ENCODE peak calls at places on chromosomes 7 and 10, in six cellular contexts. One of them, this sample, is unnamed.
A peak's percentile ranks its signal among the peaks of the same experiment; 100 is the strongest.

GRCh38 chr10:133170092-133170491 is 10.1 kb downstream of the KNDC1 start:
- DNase-seq in hepatocyte: no peak
- DNase-seq in neuronal stem cell: no peak
- DNase-seq in GM23248: no peak
- DNase-seq in fibroblast of lung: no peak
- DNase-seq in A549: no peak
- DNase-seq in this sample: no peak

GRCh38 chr10:49471532-49471931 is 67.4 kb downstream of the ERCC6 start:
- DNase-seq in hepatocyte: no peak
- DNase-seq in neuronal stem cell: no peak
- DNase-seq in GM23248: no peak
- DNase-seq in fibroblast of lung: no peak
- DNase-seq in A549: no peak
- DNase-seq in this sample: no peak

GRCh38 chr10:124602121-124602561 is 140.5 kb downstream of the LHPP start:
- DNase-seq in hepatocyte: no peak
- DNase-seq in neuronal stem cell: no peak
- DNase-seq in GM23248: no peak
- DNase-seq in fibroblast of lung: no peak
- DNase-seq in A549: no peak
- DNase-seq in this sample: no peak

GRCh38 chr7:54833021-54833467 is 74.0 kb upstream of the SEC61G start:
- DNase-seq in hepatocyte: no peak
- DNase-seq in neuronal stem cell: no peak
- DNase-seq in GM23248: peak; percentile 49
- DNase-seq in fibroblast of lung: peak; percentile 18
- DNase-seq in A549: no peak
- DNase-seq in this sample: no peak

GRCh38 chr7:69429817-69430501 is 168.3 kb upstream of the AUTS2 start:
- DNase-seq in hepatocyte: peak; percentile 62
- DNase-seq in neuronal stem cell: no peak
- DNase-seq in GM23248: peak; percentile 74
- DNase-seq in fibroblast of lung: peak; percentile 80
- DNase-seq in A549: no peak
- DNase-seq in this sample: no peak

GRCh38 chr10:29583674-29584073 is 51.1 kb downstream of the SVIL start:
- DNase-seq in hepatocyte: no peak
- DNase-seq in neuronal stem cell: no peak
- DNase-seq in GM23248: no peak
- DNase-seq in fibroblast of lung: peak; percentile 88
- DNase-seq in A549: no peak
- DNase-seq in this sample: peak; percentile 6

GRCh38 chr10:133211959-133212852 is 17.8 kb upstream of the UTF1 start:
- DNase-seq in hepatocyte: no peak
- DNase-seq in neuronal stem cell: no peak
- DNase-seq in GM23248: no peak
- DNase-seq in fibroblast of lung: no peak
- DNase-seq in A549: no peak
- DNase-seq in this sample: no peak

GRCh38 chr10:80617807-80618206 is 80.1 kb downstream of the SH2D4B start:
- DNase-seq in hepatocyte: no peak
- DNase-seq in neuronal stem cell: no peak
- DNase-seq in GM23248: no peak
- DNase-seq in fibroblast of lung: no peak
- DNase-seq in A549: no peak
- DNase-seq in this sample: no peak

GRCh38 chr7:99833289-99833877 is 5.6 kb downstream of the CYP3A43 start:
- DNase-seq in hepatocyte: peak; percentile 31
- DNase-seq in neuronal stem cell: no peak
- DNase-seq in GM23248: no peak
- DNase-seq in fibroblast of lung: no peak
- DNase-seq in A549: no peak
- DNase-seq in this sample: no peak

GRCh38 chr7:116560021-116560970 is 35.5 kb downstream of the CAV1 start:
- DNase-seq in hepatocyte: no peak
- DNase-seq in neuronal stem cell: peak; percentile 33
- DNase-seq in GM23248: no peak
- DNase-seq in fibroblast of lung: peak; percentile 18
- DNase-seq in A549: no peak
- DNase-seq in this sample: peak; percentile 65
- H3K4me1 ChIP-seq in hepatocyte: no peaks in the 10 kb centered on the region
- H3K4me1 ChIP-seq in neuronal stem cell: peaks cover 3% of the 10 kb centered on the region
- H3K4me1 ChIP-seq in GM23248: peaks cover 47% of the 10 kb centered on the region
- H3K4me1 ChIP-seq in fibroblast of lung: peaks cover 2% of the 10 kb centered on the region
- H3K4me1 ChIP-seq in A549: peaks cover 29% of the 10 kb centered on the region
- H3K4me1 ChIP-seq in this sample: peaks cover 17% of the 10 kb centered on the region

GRCh38 chr10:7412482-7413251 is 1.8 kb upstream of the SFMBT2 start:
- DNase-seq in hepatocyte: peak; percentile 63
- DNase-seq in neuronal stem cell: no peak
- DNase-seq in GM23248: peak; percentile 20
- DNase-seq in fibroblast of lung: peak; percentile 10
- DNase-seq in A549: peak; percentile 38
- DNase-seq in this sample: no peak
- H3K4me2 ChIP-seq in hepatocyte: peak overlapping the region; percentile 98
- H3K4me2 ChIP-seq in neuronal stem cell: peak overlapping the region; percentile 71
- H3K4me2 ChIP-seq in GM23248: no peak overlapping the region
- H3K4me2 ChIP-seq in fibroblast of lung: no peak overlapping the region
- H3K4me2 ChIP-seq in A549: no peak overlapping the region
- H3K4me2 ChIP-seq in this sample: no peak overlapping the region

DNA sequence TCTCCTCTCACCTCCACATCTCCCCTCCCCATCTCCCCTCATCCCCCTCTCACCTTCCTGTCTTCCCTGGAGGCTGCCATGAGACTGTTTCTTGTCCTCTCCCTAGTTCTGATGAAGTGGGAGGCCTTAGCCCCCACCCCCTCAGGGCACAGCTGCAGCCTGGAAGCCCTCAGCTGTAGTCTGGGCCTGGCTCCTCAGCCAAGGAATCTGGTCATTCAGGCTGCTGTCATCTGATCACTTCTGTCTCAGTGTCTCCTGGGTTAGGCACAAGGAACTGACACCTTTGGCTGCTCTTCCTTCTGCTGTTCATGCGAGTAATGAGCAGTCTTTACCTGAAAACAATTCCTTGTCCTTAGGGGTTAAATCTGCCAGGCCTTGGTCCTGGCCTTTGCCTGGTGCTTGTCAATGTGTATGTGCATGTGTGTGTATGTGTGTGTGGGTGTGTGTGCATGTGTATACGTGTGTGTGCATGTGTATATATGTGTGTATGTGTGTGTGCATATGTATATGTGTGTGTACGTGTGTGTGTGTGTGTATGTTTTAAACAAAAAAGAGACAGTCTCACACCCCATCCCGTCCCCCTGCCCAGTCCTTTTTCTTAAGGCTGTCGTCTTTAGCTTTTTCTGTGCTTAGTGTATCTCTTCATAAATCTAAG is 153.5 kb upstream of the TMEM72 start:
- DNase-seq in hepatocyte: no peak
- DNase-seq in neuronal stem cell: no peak
- DNase-seq in GM23248: no peak
- DNase-seq in fibroblast of lung: no peak
- DNase-seq in A549: no peak
- DNase-seq in this sample: no peak
- H3K4me1 ChIP-seq in hepatocyte: no peaks in the 10 kb centered on the region
- H3K4me1 ChIP-seq in neuronal stem cell: no peaks in the 10 kb centered on the region
- H3K4me1 ChIP-seq in GM23248: peaks cover 25% of the 10 kb centered on the region
- H3K4me1 ChIP-seq in fibroblast of lung: peaks cover 10% of the 10 kb centered on the region
- H3K4me1 ChIP-seq in A549: no peaks in the 10 kb centered on the region
- H3K4me1 ChIP-seq in this sample: peaks cover 23% of the 10 kb centered on the region

GRCh38 chr10:17913604-17914003 is 38.1 kb upstream of the SLC39A12 start:
- DNase-seq in hepatocyte: no peak
- DNase-seq in neuronal stem cell: no peak
- DNase-seq in GM23248: no peak
- DNase-seq in fibroblast of lung: no peak
- DNase-seq in A549: no peak
- DNase-seq in this sample: no peak

GRCh38 chr10:17912764-17913163 is 39.0 kb upstream of the SLC39A12 start:
- DNase-seq in hepatocyte: no peak
- DNase-seq in neuronal stem cell: no peak
- DNase-seq in GM23248: no peak
- DNase-seq in fibroblast of lung: no peak
- DNase-seq in A549: no peak
- DNase-seq in this sample: no peak

GRCh38 chr10:17906002-17906401 is 45.7 kb upstream of the SLC39A12 start:
- DNase-seq in hepatocyte: no peak
- DNase-seq in neuronal stem cell: no peak
- DNase-seq in GM23248: no peak
- DNase-seq in fibroblast of lung: no peak
- DNase-seq in A549: no peak
- DNase-seq in this sample: no peak

GRCh38 chr10:17914169-17915045 is 37.3 kb upstream of the SLC39A12 start:
- DNase-seq in hepatocyte: no peak
- DNase-seq in neuronal stem cell: no peak
- DNase-seq in GM23248: no peak
- DNase-seq in fibroblast of lung: no peak
- DNase-seq in A549: no peak
- DNase-seq in this sample: no peak

DNA sequence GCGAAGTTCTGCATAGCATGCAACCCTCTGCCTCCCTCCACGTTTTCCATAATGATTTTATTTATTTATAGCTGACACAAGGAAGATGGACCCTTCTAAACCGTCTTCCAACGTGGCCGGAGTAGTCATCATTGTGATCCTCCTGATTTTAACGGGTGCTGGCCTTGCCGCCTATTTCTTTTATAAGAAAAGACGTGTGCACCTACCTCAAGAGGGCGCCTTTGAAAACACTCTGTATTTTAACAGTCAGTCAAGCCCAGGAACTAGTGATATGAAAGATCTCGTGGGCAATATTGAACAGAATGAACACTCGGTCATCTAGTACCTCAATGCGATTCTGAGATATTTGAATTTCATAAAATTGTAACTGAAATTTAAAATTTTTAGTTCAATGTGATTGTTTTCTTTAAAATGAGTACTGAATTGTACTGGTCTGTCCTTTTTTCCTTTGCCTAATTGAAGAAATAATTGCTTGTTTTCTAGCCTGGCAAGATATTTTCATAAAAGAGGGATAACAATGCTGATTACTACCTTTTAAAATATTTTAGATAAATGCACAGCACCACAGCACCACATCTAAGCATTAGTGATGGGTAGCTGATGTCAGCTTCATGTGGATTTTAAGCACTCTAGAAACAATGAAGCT is 41.5 kb upstream of the SLC39A12 start:
- DNase-seq in hepatocyte: peak; percentile 72
- DNase-seq in neuronal stem cell: peak; percentile 6
- DNase-seq in GM23248: peak; percentile 80
- DNase-seq in fibroblast of lung: peak; percentile 54
- DNase-seq in A549: peak; percentile 60
- DNase-seq in this sample: peak; percentile 51
- H3K4me2 ChIP-seq in hepatocyte: no peak overlapping the region
- H3K4me2 ChIP-seq in neuronal stem cell: no peak overlapping the region
- H3K4me2 ChIP-seq in GM23248: no peak overlapping the region
- H3K4me2 ChIP-seq in fibroblast of lung: no peak overlapping the region
- H3K4me2 ChIP-seq in A549: no peak overlapping the region
- H3K4me2 ChIP-seq in this sample: no peak overlapping the region

GRCh38 chr7:116576350-116577319 is 51.8 kb downstream of the CAV1 start:
- DNase-seq in hepatocyte: peak; percentile 35
- DNase-seq in neuronal stem cell: no peak
- DNase-seq in GM23248: peak; percentile 96
- DNase-seq in fibroblast of lung: peak; percentile 98
- DNase-seq in A549: peak; percentile 67
- DNase-seq in this sample: peak; percentile 95

GRCh38 chr7:116575853-116576252 is 51.0 kb downstream of the CAV1 start:
- DNase-seq in hepatocyte: no peak
- DNase-seq in neuronal stem cell: no peak
- DNase-seq in GM23248: no peak
- DNase-seq in fibroblast of lung: no peak
- DNase-seq in A549: no peak
- DNase-seq in this sample: no peak

GRCh38 chr7:116572036-116572435 is 47.2 kb downstream of the CAV1 start:
- DNase-seq in hepatocyte: no peak
- DNase-seq in neuronal stem cell: no peak
- DNase-seq in GM23248: no peak
- DNase-seq in fibroblast of lung: no peak
- DNase-seq in A549: peak; percentile 56
- DNase-seq in this sample: no peak

GRCh38 chr7:116573541-116573940 is 48.7 kb downstream of the CAV1 start:
- DNase-seq in hepatocyte: no peak
- DNase-seq in neuronal stem cell: no peak
- DNase-seq in GM23248: no peak
- DNase-seq in fibroblast of lung: no peak
- DNase-seq in A549: no peak
- DNase-seq in this sample: no peak

DNA sequence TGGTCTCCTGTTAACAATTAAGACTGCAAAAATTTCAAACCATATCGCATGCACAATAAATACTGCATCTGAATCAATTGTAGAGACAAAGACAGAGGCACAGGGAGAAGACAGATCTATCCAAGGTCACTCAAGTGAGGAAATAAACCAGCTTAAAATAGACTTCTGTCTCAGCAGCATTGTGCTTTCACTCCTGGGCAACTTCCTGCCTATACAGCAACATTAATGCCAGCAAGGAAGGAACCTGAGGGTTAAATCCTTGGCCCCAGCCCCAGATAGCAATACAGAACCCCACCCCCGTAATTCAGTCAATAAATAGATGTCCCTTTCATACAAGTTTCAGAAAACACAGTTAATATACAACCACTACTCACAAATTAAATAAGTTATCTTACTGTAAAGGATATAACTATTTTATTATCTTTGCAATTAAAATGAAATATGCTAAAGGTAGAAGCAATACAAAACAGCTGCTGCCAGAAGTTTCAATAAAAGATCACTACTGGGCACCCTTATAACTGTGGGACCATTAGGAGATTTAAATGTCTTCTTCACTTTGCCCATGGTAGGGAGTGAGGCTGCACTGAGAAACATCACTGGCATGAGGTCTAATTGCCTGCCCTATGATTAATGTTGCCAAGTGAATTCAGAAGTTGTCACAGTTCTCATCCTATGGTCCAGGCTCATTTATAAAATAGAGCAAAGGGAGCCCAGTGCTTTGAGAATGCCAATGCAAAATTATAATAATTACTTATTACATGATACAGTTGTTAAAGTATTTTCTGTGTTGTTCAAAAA is 49.4 kb downstream of the CAV1 start:
- DNase-seq in hepatocyte: no peak
- DNase-seq in neuronal stem cell: no peak
- DNase-seq in GM23248: peak; percentile 57
- DNase-seq in fibroblast of lung: no peak
- DNase-seq in A549: no peak
- DNase-seq in this sample: no peak
- H3K4me1 ChIP-seq in hepatocyte: peaks cover 9% of the 10 kb centered on the region
- H3K4me1 ChIP-seq in neuronal stem cell: no peaks in the 10 kb centered on the region
- H3K4me1 ChIP-seq in GM23248: peaks cover 91% of the 10 kb centered on the region
- H3K4me1 ChIP-seq in fibroblast of lung: peaks cover 32% of the 10 kb centered on the region
- H3K4me1 ChIP-seq in A549: peaks cover 84% of the 10 kb centered on the region
- H3K4me1 ChIP-seq in this sample: peaks cover 77% of the 10 kb centered on the region

DNA sequence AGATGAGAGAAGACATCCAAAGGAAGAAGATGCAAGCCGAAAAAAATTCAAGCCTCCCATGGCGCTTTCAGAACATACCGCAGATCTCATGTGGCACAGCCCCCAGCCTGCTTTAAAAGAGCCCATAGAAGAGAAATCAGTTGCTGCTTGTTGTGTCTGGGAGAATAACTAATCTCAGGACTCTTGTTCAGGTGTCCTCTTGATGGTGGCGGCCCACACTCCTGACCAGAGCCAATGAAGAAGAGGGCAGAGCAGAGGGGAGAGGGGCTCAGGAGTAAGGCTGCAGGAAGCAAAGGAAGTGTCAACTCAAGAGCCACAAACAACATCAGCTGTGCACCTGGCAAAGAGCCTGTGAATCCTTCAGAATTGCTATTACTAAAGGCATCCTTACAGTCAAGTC is 59.7 kb upstream of the PTN start:
- DNase-seq in hepatocyte: no peak
- DNase-seq in neuronal stem cell: no peak
- DNase-seq in GM23248: no peak
- DNase-seq in fibroblast of lung: no peak
- DNase-seq in A549: no peak
- DNase-seq in this sample: no peak
- H3K4me2 ChIP-seq in hepatocyte: no peak overlapping the region
- H3K4me2 ChIP-seq in neuronal stem cell: no peak overlapping the region
- H3K4me2 ChIP-seq in GM23248: no peak overlapping the region
- H3K4me2 ChIP-seq in fibroblast of lung: no peak overlapping the region
- H3K4me2 ChIP-seq in A549: no peak overlapping the region
- H3K4me2 ChIP-seq in this sample: no peak overlapping the region

GRCh38 chr7:101645951-101646350 is 16.9 kb upstream of the MYL10 start:
- DNase-seq in hepatocyte: no peak
- DNase-seq in neuronal stem cell: no peak
- DNase-seq in GM23248: no peak
- DNase-seq in fibroblast of lung: no peak
- DNase-seq in A549: no peak
- DNase-seq in this sample: no peak
- H3K4me1 ChIP-seq in hepatocyte: no peaks in the 10 kb centered on the region
- H3K4me1 ChIP-seq in neuronal stem cell: no peaks in the 10 kb centered on the region
- H3K4me1 ChIP-seq in GM23248: no peaks in the 10 kb centered on the region
- H3K4me1 ChIP-seq in fibroblast of lung: no peaks in the 10 kb centered on the region
- H3K4me1 ChIP-seq in A549: peaks cover 11% of the 10 kb centered on the region
- H3K4me1 ChIP-seq in this sample: peaks cover 7% of the 10 kb centered on the region

This sample was measured in PC-3.